ENCODE peak calls at places on chromosomes 5 and 9, in six cellular contexts. G, O, A, E, C and H are unnamed samples.

GRCh38 chr5:72557147-72557501 is 49.9 kb upstream of the ZNF366 start:
- DNase-seq in C (no peak), O (no peak), G (no peak), A (no peak), E (no peak), H (no peak)

GRCh38 chr9:4301971-4302427 is 2.1 kb upstream of the GLIS3 start:
- DNase-seq in E (no peak), C (peak), G (no peak), O (no peak), A (no peak), H (no peak)

GRCh38 chr5:82351754-82352145 is 73.6 kb upstream of the RPS23 start:
- DNase-seq in A (no peak), E (peak), C (no peak), G (peak), O (peak), H (peak)

GRCh38 chr9:124008307-124008854 is 3.2 kb upstream of the LHX2 start:
- DNase-seq in G (peak), E (no peak), O (peak), A (peak), C (no peak), H (no peak)

GRCh38 chr5:136133416-136134383 is 1.1 kb downstream of the SMAD5 start:
- DNase-seq in G (peak), A (peak), E (peak), O (no peak), C (no peak), H (peak)

GRCh38 chr5:157618366-157618765 is 33.9 kb downstream of the SOX30 start:
- DNase-seq in A (no peak), O (no peak), E (no peak), C (no peak), G (no peak), H (no peak)

GRCh38 chr9:14515564-14516198 is 177.6 kb downstream of the ZDHHC21 start:
- DNase-seq in A (no peak), O (peak), C (no peak), E (no peak), G (peak), H (no peak)

GRCh38 chr5:2860101-2860500 is 108.6 kb upstream of the IRX2 start:
- DNase-seq in A (no peak), C (no peak), G (no peak), E (no peak), O (no peak), H (no peak)

GRCh38 chr5:43572357-43572756 is 15.5 kb upstream of the PAIP1 start:
- DNase-seq in O (no peak), A (no peak), G (no peak), E (no peak), C (no peak), H (no peak)

GRCh38 chr5:131466171-131466766 is 168.8 kb downstream of the RAPGEF6 start:
- DNase-seq in C (no peak), A (no peak), G (no peak), E (no peak), O (no peak), H (no peak)

GRCh38 chr9:126412945-126413344 is 86.3 kb downstream of the MVB12B start:
- DNase-seq in G (no peak), A (no peak), C (no peak), E (no peak), O (no peak), H (no peak)

GRCh38 chr5:95953026-95953425 is 8.6 kb downstream of the ELL2 start:
- DNase-seq in E (no peak), C (no peak), A (no peak), O (no peak), G (no peak), H (no peak)

GRCh38 chr5:59832577-59833301 is 60.8 kb downstream of the PDE4D start:
- DNase-seq in G (no peak), O (no peak), C (no peak), E (no peak), A (no peak), H (no peak)

GRCh38 chr5:15933481-15934207 is 245.9 kb downstream of the MARCHF11 start:
- DNase-seq in E (no peak), C (no peak), G (no peak), A (no peak), O (no peak), H (no peak)

GRCh38 chr9:129839324-129840023 is 4.2 kb downstream of the USP20 start:
- DNase-seq in A (no peak), G (peak), C (no peak), O (no peak), E (no peak), H (no peak)